ENCODE peak calls at places on chromosomes 12 and 14, in six cellular contexts. N is tibial nerve, Z is body of pancreas, K is transverse colon, U is heart right ventricle, A is GM23248. X is an unnamed sample.

GRCh38 chr12:94801736-94802135 is 151.4 kb upstream of the TMCC3 start:
- DNase-seq in Z (no peak), A (no peak), U (no peak), K (no peak), N (no peak), X (no peak)

GRCh38 chr12:77591959-77592358 is 238.7 kb upstream of the NAV3 start:
- DNase-seq in K (no peak), Z (no peak), N (no peak), U (no peak), A (no peak), X (peak; percentile 11)

GRCh38 chr12:6667559-6668210 is 4.8 kb upstream of the ING4 start:
- DNase-seq in N (no peak), Z (no peak), U (no peak), K (no peak), A (peak; percentile 3), X (no peak)

GRCh38 chr12:80472912-80473500 is 29.0 kb downstream of the PTPRQ start:
- DNase-seq in A (peak; percentile 69), K (no peak), U (no peak), Z (no peak), N (no peak), X (no peak)

GRCh38 chr14:104436741-104437701 is 142.5 kb upstream of the C14orf180 start:
- DNase-seq in N (no peak), A (no peak), Z (peak; percentile 59), K (peak; percentile 6), U (no peak), X (peak; percentile 43)

GRCh38 chr12:109760031-109760929 is 46.7 kb downstream of the FAM222A start:
- DNase-seq in N (peak; percentile 9), U (peak; percentile 66), Z (peak; percentile 59), A (no peak), K (peak; percentile 50), X (no peak)

GRCh38 chr14:95698287-95698686 is 12.1 kb downstream of the TCL1B start:
- DNase-seq in A (no peak), K (no peak), Z (no peak), N (no peak), U (no peak), X (no peak)

GRCh38 chr14:55440385-55440784 is at the start of gene TBPL2:
- DNase-seq in A (no peak), K (no peak), N (no peak), Z (no peak), U (no peak), X (no peak)

GRCh38 chr12:52145941-52146821 is 45.6 kb downstream of the KRT80 start:
- DNase-seq in U (no peak), K (peak; percentile 8), N (no peak), Z (no peak), A (no peak), X (no peak)

GRCh38 chr14:102508774-102509743 is 517 bp downstream of the ANKRD9 start:
- DNase-seq in A (peak; percentile 82), K (peak; percentile 80), N (peak; percentile 35), Z (peak; percentile 60), U (peak; percentile 71), X (peak; percentile 84)

GRCh38 chr12:19778111-19778688 is 338.9 kb downstream of the AEBP2 start:
- DNase-seq in N (no peak), K (no peak), Z (no peak), A (peak; percentile 62), U (no peak), X (no peak)

GRCh38 chr14:84361476-84361875 is 1168.5 kb upstream of the FLRT2 start:
- DNase-seq in N (no peak), Z (no peak), A (no peak), K (no peak), U (no peak), X (no peak)

GRCh38 chr14:67618617-67619063 is 1.1 kb upstream of the ARG2 start:
- DNase-seq in Z (no peak), N (no peak), K (no peak), U (peak; percentile 35), A (peak; percentile 91), X (no peak)

GRCh38 chr12:48198619-48198973 is 4.5 kb downstream of the OR10AD1 start:
- DNase-seq in Z (peak; percentile 45), N (no peak), A (peak; percentile 70), K (peak; percentile 31), U (peak; percentile 46), X (peak; percentile 59)

GRCh38 chr12:118136559-118137003 is 657 bp downstream of the PEBP1 start:
- DNase-seq in K (peak; percentile 61), Z (peak; percentile 62), N (no peak), A (peak; percentile 85), U (peak; percentile 48), X (peak; percentile 81)

GRCh38 chr12:39587247-39587646 is 32.4 kb downstream of the ABCD2 start:
- DNase-seq in N (no peak), A (no peak), K (no peak), Z (no peak), U (peak; percentile 13), X (no peak)

GRCh38 chr12:93200291-93200917 is 177.3 kb upstream of the NUDT4 start:
- DNase-seq in N (no peak), A (no peak), K (no peak), U (no peak), Z (no peak), X (no peak)

GRCh38 chr14:76836029-76836630 is 9.9 kb downstream of the LRRC74A start:
- DNase-seq in Z (peak; percentile 35), K (no peak), U (no peak), A (peak; percentile 14), N (no peak), X (peak; percentile 46)

DNA sequence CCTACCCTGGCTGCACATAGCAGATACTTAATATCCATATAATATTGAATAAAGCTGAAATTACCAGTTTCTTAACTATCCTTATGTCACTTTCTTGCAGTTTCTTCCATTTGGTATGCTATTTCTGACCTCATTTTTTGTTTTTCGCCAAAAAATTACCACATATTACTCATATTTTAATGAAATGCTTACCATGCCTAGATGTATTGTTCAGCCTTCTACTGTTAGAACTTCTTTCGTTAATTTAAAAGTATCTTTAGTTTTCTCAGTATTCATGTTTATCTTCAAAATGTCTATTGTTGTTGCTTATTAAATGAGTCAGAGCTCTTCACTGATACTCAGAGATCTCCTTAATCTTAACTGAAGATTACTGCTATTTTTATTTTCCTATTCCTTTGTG is 20.5 kb downstream of the RAP1B start:
- DNase-seq in U (no peak), K (no peak), N (no peak), Z (no peak), A (peak; percentile 68), X (no peak)
- H3K4me1 ChIP-seq in U (peaks cover 33% of the 10 kb centered on the region), K (peaks cover 67% of the 10 kb centered on the region), N (peaks cover 45% of the 10 kb centered on the region), Z (peaks cover 50% of the 10 kb centered on the region), A (peaks cover 53% of the 10 kb centered on the region), X (peaks cover 7% of the 10 kb centered on the region)

GRCh38 chr12:44148936-44149335 is 313.1 kb downstream of the TMEM117 start:
- DNase-seq in N (no peak), Z (no peak), A (no peak), K (no peak), U (no peak), X (no peak)
- H3K4me1 ChIP-seq in N (no peaks in the 10 kb centered on the region), Z (no peaks in the 10 kb centered on the region), A (no peaks in the 10 kb centered on the region), K (no peaks in the 10 kb centered on the region), U (no peaks in the 10 kb centered on the region), X (no peaks in the 10 kb centered on the region)

GRCh38 chr12:111441107-111441928 is 35.6 kb downstream of the SH2B3 start:
- DNase-seq in N (no peak), U (no peak), K (no peak), Z (no peak), A (no peak), X (no peak)
- H3K4me1 ChIP-seq in N (peaks cover 24% of the 10 kb centered on the region), U (peaks cover 93% of the 10 kb centered on the region), K (peaks cover 91% of the 10 kb centered on the region), Z (peaks cover 52% of the 10 kb centered on the region), A (peaks cover 39% of the 10 kb centered on the region), X (peaks cover 29% of the 10 kb centered on the region)

DNA sequence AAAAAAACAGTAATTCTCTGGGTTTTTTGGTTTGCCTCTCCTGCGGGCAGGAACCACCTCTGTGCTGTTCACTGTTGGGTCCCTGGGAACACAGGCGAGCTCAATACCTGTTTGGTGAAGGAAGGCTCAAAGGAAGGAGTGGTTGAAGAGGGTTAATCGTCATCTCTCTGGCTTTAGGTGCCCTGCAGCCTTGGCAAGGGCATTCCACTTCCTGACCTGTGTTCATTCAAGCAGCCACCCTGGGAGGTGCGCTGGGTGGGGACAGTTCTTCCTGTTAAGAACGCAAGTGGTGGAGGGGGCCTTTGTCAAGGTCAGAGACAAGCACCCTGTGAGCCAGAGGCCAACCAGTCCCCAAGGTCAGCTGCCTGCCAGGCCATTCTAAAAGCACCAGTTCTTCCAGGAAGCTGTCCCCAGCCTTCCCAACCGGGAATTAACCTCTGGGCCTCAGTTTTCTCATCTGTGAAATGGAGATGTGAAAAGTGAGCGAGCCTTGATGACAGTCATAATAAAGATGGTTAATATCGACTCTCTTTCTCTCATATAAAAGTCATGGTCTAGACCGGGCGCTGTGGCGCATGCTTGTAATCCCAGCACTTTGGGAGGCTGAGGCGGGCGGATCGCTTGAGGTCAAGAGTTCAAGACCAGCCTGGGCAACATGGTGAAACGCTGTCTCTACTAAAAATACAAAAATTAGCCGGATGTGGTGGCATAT is 6.3 kb downstream of the RHOF start:
- DNase-seq in N (no peak), U (no peak), A (no peak), K (peak; percentile 59), Z (peak; percentile 57), X (no peak)
- H3K4me1 ChIP-seq in N (peaks cover 10% of the 10 kb centered on the region), U (peaks cover 29% of the 10 kb centered on the region), A (peaks cover 24% of the 10 kb centered on the region), K (peaks cover 71% of the 10 kb centered on the region), Z (peaks cover 16% of the 10 kb centered on the region), X (no peaks in the 10 kb centered on the region)

DNA sequence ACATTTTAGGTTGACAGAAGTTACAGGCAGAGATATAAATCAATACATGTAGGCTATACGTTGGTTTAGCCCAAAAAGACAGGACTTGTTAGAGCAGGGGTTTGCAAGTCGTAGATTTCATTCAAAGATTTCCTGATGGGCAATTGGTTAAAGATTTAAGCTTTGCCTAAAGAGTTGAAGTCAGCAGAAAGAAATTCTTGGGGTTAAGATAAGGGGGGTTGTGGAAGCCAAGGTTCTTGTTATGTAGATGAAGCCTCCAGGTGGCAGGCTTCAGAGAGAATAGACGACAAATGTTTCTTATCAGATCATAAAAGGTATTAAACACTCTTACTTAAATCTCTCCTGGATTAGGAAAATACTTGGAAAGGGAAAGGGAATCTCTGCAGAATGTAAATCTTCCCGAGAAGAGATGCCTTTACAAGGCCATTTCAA is 510.8 kb downstream of the TMTC2 start:
- DNase-seq in N (no peak), A (no peak), Z (no peak), K (no peak), U (no peak), X (no peak)
- H3K4me1 ChIP-seq in N (no peaks in the 10 kb centered on the region), A (no peaks in the 10 kb centered on the region), Z (no peaks in the 10 kb centered on the region), K (no peaks in the 10 kb centered on the region), U (no peaks in the 10 kb centered on the region), X (no peaks in the 10 kb centered on the region)

GRCh38 chr14:49966304-49966809 is 73.5 kb downstream of the ARF6 start:
- DNase-seq in Z (peak; percentile 53), N (no peak), K (peak; percentile 76), A (peak; percentile 57), U (no peak), X (no peak)
- H3K4me1 ChIP-seq in Z (peaks cover 28% of the 10 kb centered on the region), N (peaks cover 24% of the 10 kb centered on the region), K (peaks cover 67% of the 10 kb centered on the region), A (peaks cover 35% of the 10 kb centered on the region), U (peaks cover 7% of the 10 kb centered on the region), X (peaks cover 2% of the 10 kb centered on the region)

GRCh38 chr12:5172886-5173285 is 129.2 kb downstream of the KCNA5 start:
- DNase-seq in U (no peak), N (no peak), K (no peak), Z (no peak), A (no peak), X (no peak)
- H3K4me1 ChIP-seq in U (peaks cover 11% of the 10 kb centered on the region), N (no peaks in the 10 kb centered on the region), K (no peaks in the 10 kb centered on the region), Z (no peaks in the 10 kb centered on the region), A (no peaks in the 10 kb centered on the region), X (no peaks in the 10 kb centered on the region)

X was measured in right cardiac atrium.